ENCODE peak calls at places on chromosomes 1 and 21, in six cellular contexts. S is prostate gland, I is mammary epithelial cell, X is dorsolateral prefrontal cortex, Z is neural progenitor cell, E is lower lobe of right lung. A is an unnamed sample.

GRCh38 chr1:209012443-209013196 is 570.9 kb upstream of the CAMK1G start:
- DNase-seq in S (no peak), I (no peak), X (no peak), Z (no peak), E (no peak), A (no peak)

GRCh38 chr1:211345719-211346118 is 19.1 kb downstream of the TRAF5 start:
- DNase-seq in S (no peak), I (no peak), X (no peak), Z (peak; percentile 66), E (no peak), A (no peak)

GRCh38 chr1:2358651-2359640 is 32.4 kb downstream of the MORN1 start:
- DNase-seq in S (no peak), I (no peak), X (no peak), Z (no peak), E (peak; percentile 28), A (no peak)

GRCh38 chr1:19047373-19047772 is 90.9 kb upstream of the IFFO2 start:
- DNase-seq in S (no peak), I (no peak), X (no peak), Z (peak; percentile 28), E (peak; percentile 21), A (no peak)

GRCh38 chr1:197637406-197637805 is 137.9 kb downstream of the DENND1B start:
- DNase-seq in S (no peak), I (no peak), X (no peak), Z (no peak), E (no peak), A (no peak)

GRCh38 chr1:205961405-205961804 is 18.1 kb upstream of the SLC26A9 start:
- DNase-seq in S (no peak), I (no peak), X (no peak), Z (no peak), E (no peak), A (peak; percentile 13)

GRCh38 chr1:154557939-154558609 is 388 bp downstream of the UBE2Q1 start:
- DNase-seq in S (peak; percentile 26), I (no peak), X (peak; percentile 47), Z (no peak), E (peak; percentile 82), A (no peak)

GRCh38 chr1:81305997-81306452 is 494.7 kb upstream of the ADGRL2 start:
- DNase-seq in S (peak; percentile 25), I (peak; percentile 36), X (no peak), Z (peak; percentile 62), E (no peak), A (peak; percentile 17)

GRCh38 chr21:31667639-31668038 is 8.1 kb downstream of the SOD1 start:
- DNase-seq in S (no peak), I (peak; percentile 60), X (no peak), Z (no peak), E (no peak), A (no peak)

GRCh38 chr1:156336242-156336641 is 1.9 kb downstream of the CCT3 start:
- DNase-seq in S (no peak), I (no peak), X (no peak), Z (peak; percentile 16), E (no peak), A (no peak)

GRCh38 chr1:59198565-59198964 is 98.3 kb upstream of the FGGY start:
- DNase-seq in S (peak; percentile 15), I (no peak), X (no peak), Z (no peak), E (no peak), A (no peak)

GRCh38 chr1:27153549-27153886 is 1.4 kb downstream of the SLC9A1 start:
- DNase-seq in S (peak; percentile 54), I (no peak), X (no peak), Z (no peak), E (no peak), A (peak; percentile 28)

GRCh38 chr21:15222711-15223110 is 157.9 kb upstream of the NRIP1 start:
- DNase-seq in S (no peak), I (peak; percentile 35), X (no peak), Z (no peak), E (no peak), A (no peak)

GRCh38 chr1:36091698-36092097 is 3.0 kb downstream of the ADPRS start:
- DNase-seq in S (no peak), I (no peak), X (peak; percentile 25), Z (no peak), E (no peak), A (no peak)
- TF ChIP-seq CTCF in S (no peak), I (no peak), X (no peak), Z (no peak), E (no peak), A (no peak)

DNA sequence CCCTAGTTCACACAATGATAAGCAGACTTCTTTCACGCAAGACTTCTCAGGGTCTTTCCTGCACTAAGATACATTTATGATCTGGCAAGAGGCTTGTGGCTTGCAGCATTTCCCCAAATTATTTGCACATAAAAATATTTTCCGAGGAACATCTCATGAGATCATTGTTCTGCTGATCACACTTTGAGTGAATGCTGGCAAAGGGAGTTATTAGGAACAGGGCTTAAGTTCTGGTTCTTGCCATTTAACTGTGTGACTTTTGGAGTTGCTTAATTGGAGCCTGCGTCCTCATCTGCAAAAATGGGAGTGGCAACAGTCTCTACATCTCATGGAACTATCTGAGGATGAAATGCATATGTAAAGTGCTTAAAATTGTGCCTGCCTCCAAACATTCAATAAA is 50.2 kb downstream of the GADD45A start:
- DNase-seq in S (no peak), I (no peak), X (no peak), Z (no peak), E (no peak), A (no peak)
- H3K27ac ChIP-seq in S (no peak overlapping the region), I (peak overlapping the region; percentile 68), X (peak overlapping the region; percentile 55), Z (no peak overlapping the region), E (no peak overlapping the region), A (peak overlapping the region; percentile 92)

GRCh38 chr21:44455524-44456206 is 355 bp downstream of the LRRC3 start:
- DNase-seq in S (peak; percentile 25), I (peak; percentile 34), X (peak; percentile 32), Z (peak; percentile 67), E (peak; percentile 76), A (no peak)
- H3K4me3 ChIP-seq in S (peak overlapping the region; percentile 62), I (peak overlapping the region; percentile 68), X (peak overlapping the region; percentile 29), Z (peak overlapping the region; percentile 83), E (peak overlapping the region; percentile 71), A (peak overlapping the region; percentile 47)

GRCh38 chr1:34898220-34898820 is 31.1 kb downstream of the DLGAP3 start:
- DNase-seq in S (no peak), I (no peak), X (no peak), Z (no peak), E (no peak), A (no peak)

GRCh38 chr1:34899471-34899870 is 30.0 kb downstream of the DLGAP3 start:
- DNase-seq in S (no peak), I (no peak), X (no peak), Z (no peak), E (no peak), A (no peak)

GRCh38 chr1:34899906-34900305 is 29.5 kb downstream of the DLGAP3 start:
- DNase-seq in S (no peak), I (no peak), X (no peak), Z (no peak), E (no peak), A (no peak)

GRCh38 chr1:34900775-34901502 is 28.5 kb downstream of the DLGAP3 start:
- DNase-seq in S (no peak), I (no peak), X (no peak), Z (no peak), E (no peak), A (no peak)

DNA sequence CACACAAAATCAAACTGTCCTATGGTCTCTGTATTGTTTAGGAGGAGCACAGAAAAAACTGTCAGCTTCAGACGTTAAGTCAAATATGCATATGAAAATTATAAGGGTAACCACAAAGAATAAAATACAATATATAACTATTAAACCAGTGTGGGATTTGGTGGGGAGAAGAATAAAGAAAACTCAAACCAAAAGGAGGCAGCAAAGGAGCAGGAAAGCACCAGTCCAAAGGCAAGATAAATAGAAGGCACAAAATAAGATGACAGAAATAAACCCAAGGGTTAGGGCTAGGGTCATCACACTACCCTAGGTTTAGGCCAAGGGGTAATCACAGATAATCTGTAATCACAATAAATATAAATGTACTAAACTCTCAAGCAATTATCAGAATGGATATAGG is 32.8 kb downstream of the DLGAP3 start:
- DNase-seq in S (no peak), I (no peak), X (no peak), Z (no peak), E (no peak), A (no peak)
- TF ChIP-seq CTCF in S (no peak), I (no peak), X (no peak), Z (no peak), E (no peak), A (peak; percentile 17)

GRCh38 chr1:94043738-94044289 is 77.1 kb downstream of the ABCA4 start:
- DNase-seq in S (no peak), I (no peak), X (no peak), Z (no peak), E (no peak), A (no peak)
- H3K27ac ChIP-seq in S (peak overlapping the region; percentile 12), I (no peak overlapping the region), X (peak overlapping the region; percentile 59), Z (no peak overlapping the region), E (peak overlapping the region; percentile 82), A (peak overlapping the region; percentile 82)

DNA sequence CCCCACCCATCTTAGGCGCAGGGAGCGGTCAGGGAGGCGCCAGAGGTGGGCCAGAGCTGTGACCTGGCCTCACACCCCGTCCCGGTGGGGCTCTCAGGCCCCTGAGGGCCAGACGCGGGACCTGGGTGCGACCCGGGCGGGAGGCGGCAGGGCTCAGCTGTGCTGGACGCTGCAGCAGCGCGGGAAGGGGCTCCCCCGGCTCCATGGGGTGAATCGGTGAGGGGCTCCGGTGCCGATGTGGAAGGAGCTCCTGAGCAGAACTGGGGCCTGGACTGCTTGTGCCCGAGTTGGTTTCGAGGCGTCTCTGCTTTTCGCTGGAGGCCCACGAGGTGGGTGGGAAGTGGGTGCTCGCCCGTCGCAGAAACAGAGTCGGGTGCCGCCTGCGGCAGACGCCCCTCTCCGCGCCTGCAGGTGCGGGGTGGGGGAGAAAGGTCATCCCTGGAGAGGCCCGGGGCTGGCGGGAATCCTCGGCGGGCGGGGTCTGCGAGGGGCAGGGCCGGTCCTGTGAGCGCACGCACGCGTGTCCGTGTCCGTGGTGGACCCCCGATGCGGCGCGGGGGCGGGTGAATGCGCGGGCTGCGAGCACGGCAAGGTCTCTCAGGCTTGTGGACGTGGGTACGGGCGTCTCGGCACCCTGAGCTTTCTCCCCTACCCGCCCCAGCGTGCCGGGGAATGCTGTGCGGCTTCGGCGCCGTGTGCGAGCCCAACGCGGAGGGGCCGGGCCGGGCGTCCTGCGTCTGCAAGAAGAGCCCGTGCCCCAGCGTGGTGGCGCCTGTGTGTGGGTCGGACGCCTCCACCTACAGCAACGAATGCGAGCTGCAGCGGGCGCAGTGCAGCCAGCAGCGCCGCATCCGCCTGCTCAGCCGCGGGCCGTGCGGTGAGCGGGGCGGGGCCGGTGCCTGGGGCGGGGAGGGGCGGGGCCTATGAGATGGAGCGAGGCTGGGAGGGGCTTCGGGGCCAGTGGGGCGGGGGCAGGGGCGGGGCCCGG is 20.4 kb downstream of the AGRN start:
- DNase-seq in S (peak; percentile 78), I (peak; percentile 61), X (peak; percentile 77), Z (peak; percentile 96), E (peak; percentile 84), A (peak; percentile 65)
- H3K4me3 ChIP-seq in S (peak overlapping the region; percentile 23), I (no peak overlapping the region), X (peak overlapping the region; percentile 41), Z (peak overlapping the region; percentile 52), E (peak overlapping the region; percentile 56), A (peak overlapping the region; percentile 43)